ENCODE peak calls at places on chromosomes 16 and 17, in five cellular contexts. A is WTC11, O is GM10248, C is fibroblast of lung, W is gastrocnemius medialis. Q is an unnamed sample.

GRCh38 chr17:1060991-1061390 is 64.1 kb downstream of the TIMM22 start:
- DNase-seq in A (no peak), O (no peak), C (peak; percentile 98), W (peak; percentile 78), Q (peak; percentile 68)

GRCh38 chr17:32954477-32954876 is 26.5 kb downstream of the TMEM98 start:
- DNase-seq in A (no peak), O (no peak), C (no peak), W (no peak), Q (no peak)

GRCh38 chr17:82231562-82232321 is 2.9 kb downstream of the SLC16A3 start:
- DNase-seq in A (peak; percentile 61), O (no peak), C (peak; percentile 76), W (peak; percentile 64), Q (peak; percentile 73)

GRCh38 chr17:44007346-44008204 is 3.2 kb downstream of the NAGS start:
- DNase-seq in A (no peak), O (no peak), C (no peak), W (no peak), Q (no peak)

GRCh38 chr16:87740441-87740840 is 25.3 kb downstream of the KLHDC4 start:
- DNase-seq in A (no peak), O (no peak), C (peak; percentile 38), W (no peak), Q (no peak)

GRCh38 chr17:5553479-5553878 is 30.8 kb downstream of the NLRP1 start:
- DNase-seq in A (no peak), O (no peak), C (no peak), W (no peak), Q (no peak)

GRCh38 chr17:58667934-58668597 is 23.8 kb downstream of the TEX14 start:
- DNase-seq in A (no peak), O (no peak), C (no peak), W (no peak), Q (no peak)

GRCh38 chr16:11913425-11914079 is 2.2 kb downstream of the GSPT1 start:
- DNase-seq in A (no peak), O (no peak), C (peak; percentile 6), W (no peak), Q (peak; percentile 38)

GRCh38 chr17:77434136-77435114 is 293.7 kb downstream of the SEC14L1 start:
- DNase-seq in A (no peak), O (no peak), C (no peak), W (no peak), Q (no peak)

GRCh38 chr17:66689192-66689591 is 145.7 kb upstream of the CACNG5 start:
- DNase-seq in A (no peak), O (no peak), C (no peak), W (no peak), Q (no peak)

GRCh38 chr17:39462644-39463375 is 1.5 kb downstream of the CDK12 start:
- DNase-seq in A (peak; percentile 10), O (no peak), C (peak; percentile 5), W (no peak), Q (peak; percentile 9)

GRCh38 chr16:66717112-66717675 is 20.7 kb upstream of the CMTM4 start:
- DNase-seq in A (peak; percentile 57), O (no peak), C (peak; percentile 71), W (no peak), Q (peak; percentile 38)
- TF ChIP-seq CTCF in A (peak; percentile 24), O (peak; percentile 26), C (peak; percentile 78), W (no peak), Q (no peak)

GRCh38 chr16:26668026-26668425 is 398.7 kb upstream of the C16orf82 start:
- DNase-seq in A (no peak), O (no peak), C (no peak), W (no peak), Q (no peak)
- TF ChIP-seq CTCF in A (no peak), O (no peak), C (no peak), W (no peak), Q (no peak)

DNA sequence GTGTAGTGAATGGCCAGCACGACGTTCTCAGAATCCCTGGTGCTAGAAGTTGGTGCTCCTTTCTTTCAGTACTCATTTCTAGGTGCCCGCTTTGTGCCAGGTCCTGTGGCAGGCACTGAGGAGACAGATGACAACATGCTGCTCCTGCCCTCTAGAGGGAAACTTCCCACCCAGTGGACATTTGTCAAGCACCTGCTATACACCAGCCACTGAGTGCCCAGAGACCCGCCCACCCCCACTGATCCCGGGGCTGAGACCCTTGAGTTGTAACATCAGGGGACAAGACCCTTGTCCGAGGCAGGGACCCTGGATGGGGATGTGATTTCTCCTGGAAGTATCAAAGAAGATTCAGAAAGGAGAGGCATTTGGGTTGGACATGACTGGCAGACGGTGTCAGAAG is 25.1 kb downstream of the UNC13D start:
- DNase-seq in A (no peak), O (no peak), C (no peak), W (no peak), Q (no peak)
- TF ChIP-seq CTCF in A (no peak), O (peak; percentile 4), C (no peak), W (no peak), Q (no peak)

DNA sequence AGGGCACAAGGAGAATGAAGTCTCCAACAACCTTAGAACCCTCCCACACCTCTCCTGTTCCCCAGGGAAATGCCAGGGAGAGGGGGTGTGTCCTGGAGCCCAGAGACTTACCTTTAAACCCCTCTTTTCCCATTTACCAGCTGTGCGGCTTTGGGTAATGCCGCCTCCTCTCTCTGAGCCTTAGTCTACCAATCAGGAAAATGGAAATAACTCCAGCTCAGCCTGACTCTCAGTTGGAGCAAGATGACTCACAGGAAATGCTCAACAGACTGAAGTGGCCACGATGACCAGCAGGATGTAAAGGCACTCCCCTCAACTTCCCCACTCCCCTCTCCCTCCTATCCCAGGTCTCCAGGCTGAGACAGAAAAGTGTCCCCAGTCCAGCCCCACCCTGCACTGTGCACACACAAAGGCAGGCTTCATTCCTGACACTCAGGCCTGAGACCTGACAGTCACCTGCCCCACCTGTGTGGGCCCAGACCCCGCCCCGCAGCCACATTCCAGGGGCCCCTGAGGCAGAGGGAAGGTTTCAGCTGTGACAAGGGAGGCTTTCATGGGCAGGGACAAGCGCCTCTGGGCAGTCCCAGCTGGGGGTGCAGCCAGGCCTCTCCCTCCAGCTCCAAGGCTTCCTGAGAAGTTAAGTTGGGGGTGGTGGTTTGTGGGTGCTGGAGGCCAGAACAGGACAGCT is 3.0 kb upstream of the KRT15 start:
- DNase-seq in A (peak; percentile 57), O (no peak), C (peak; percentile 56), W (no peak), Q (no peak)
- TF ChIP-seq CTCF in A (no peak), O (no peak), C (no peak), W (no peak), Q (no peak)

GRCh38 chr16:68590201-68590994 is 51.3 kb downstream of the ZFP90 start:
- DNase-seq in A (peak; percentile 94), O (peak; percentile 67), C (peak; percentile 46), W (no peak), Q (peak; percentile 83)
- TF ChIP-seq CTCF in A (peak; percentile 81), O (peak; percentile 74), C (peak; percentile 59), W (no peak), Q (peak; percentile 84)

Q was measured in activated CD8-positive, alpha-beta T cell treated with anti-CD3 and anti-CD28 coated beads for 36 hours.